ENCODE peak calls at places on chromosomes 3 and 15, in nine cellular contexts. R, A, F, E, G, S, O, T and X are unnamed samples.

GRCh38 chr3:184337315-184337714 is at the start of gene FAM131A:
- DNase-seq in S (no peak), E (peak), O (no peak), G (no peak), R (peak), T (no peak), F (peak), A (no peak), X (no peak)

GRCh38 chr15:28190391-28191174 is 91.5 kb upstream of the OCA2 start:
- DNase-seq in F (no peak), O (no peak), S (no peak), R (no peak), E (no peak), T (no peak), A (no peak), G (no peak), X (no peak)

GRCh38 chr3:105691633-105692032 is 177.2 kb downstream of the CBLB start:
- DNase-seq in E (peak), S (no peak), F (no peak), O (no peak), G (no peak), R (no peak), T (no peak), A (no peak), X (no peak)

GRCh38 chr3:62481972-62482371 is 108.6 kb upstream of the FEZF2 start:
- DNase-seq in F (no peak), G (no peak), T (no peak), E (no peak), R (no peak), A (no peak), S (no peak), O (no peak), X (no peak)

GRCh38 chr3:115363071-115363470 is 216.0 kb upstream of the ZBTB20 start:
- DNase-seq in S (no peak), F (no peak), E (peak), O (no peak), G (no peak), R (no peak), A (no peak), T (no peak), X (no peak)

GRCh38 chr3:166706094-166706493 is 674.0 kb downstream of the ZBBX start:
- DNase-seq in E (no peak), G (no peak), S (no peak), T (no peak), R (no peak), A (no peak), O (no peak), F (no peak), X (no peak)

GRCh38 chr15:58284293-58284692 is 146.1 kb downstream of the AQP9 start:
- DNase-seq in S (no peak), O (no peak), R (no peak), A (no peak), T (no peak), F (no peak), E (no peak), G (no peak), X (no peak)

GRCh38 chr3:171420667-171421066 is 39.5 kb downstream of the TNIK start:
- DNase-seq in F (no peak), S (no peak), G (no peak), T (no peak), R (no peak), A (no peak), O (no peak), E (peak), X (no peak)

GRCh38 chr3:51269466-51269865 is 115.6 kb upstream of the MANF start:
- DNase-seq in R (no peak), E (peak), F (no peak), G (peak), O (no peak), S (no peak), A (no peak), T (no peak), X (no peak)

GRCh38 chr15:77354064-77354463 is 65.8 kb downstream of the PEAK1 start:
- DNase-seq in F (no peak), A (peak), G (peak), O (no peak), T (no peak), R (no peak), S (no peak), E (no peak), X (no peak)

GRCh38 chr3:71066849-71067261 is 516.7 kb downstream of the FOXP1 start:
- DNase-seq in O (peak), S (no peak), E (peak), G (no peak), R (no peak), A (peak), F (no peak), T (no peak), X (no peak)

GRCh38 chr15:48975713-48976419 is 12.1 kb upstream of the SHC4 start:
- DNase-seq in E (peak), O (peak), S (peak), A (peak), F (peak), G (peak), T (peak), R (peak), X (peak)

GRCh38 chr3:61181874-61182273 is 69.4 kb downstream of the FHIT start:
- DNase-seq in A (peak), G (peak), S (no peak), F (no peak), O (no peak), T (peak), E (peak), R (no peak), X (peak)

GRCh38 chr3:42498791-42499477 is 3.5 kb upstream of the VIPR1 start:
- DNase-seq in E (no peak), R (no peak), S (no peak), F (no peak), T (no peak), O (no peak), G (no peak), A (no peak), X (no peak)

GRCh38 chr15:79433610-79434009 is 1.5 kb downstream of the MINAR1 start:
- DNase-seq in S (no peak), T (no peak), R (no peak), E (no peak), G (peak), F (no peak), O (no peak), A (no peak), X (no peak)

GRCh38 chr3:186025161-186025560 is 83.7 kb downstream of the ETV5 start:
- DNase-seq in G (no peak), T (no peak), R (no peak), F (no peak), S (no peak), O (no peak), A (no peak), E (peak), X (peak)

GRCh38 chr15:92953997-92954396 is 53.9 kb downstream of the CHD2 start:
- DNase-seq in F (no peak), T (no peak), A (no peak), R (no peak), O (no peak), E (no peak), S (no peak), G (no peak), X (no peak)

GRCh38 chr15:43527802-43528541 is 10.6 kb downstream of the MAP1A start:
- DNase-seq in R (no peak), G (no peak), F (no peak), E (no peak), S (no peak), T (no peak), A (no peak), O (no peak), X (no peak)

GRCh38 chr15:41377978-41378377 is 24.3 kb downstream of the NDUFAF1 start:
- DNase-seq in F (no peak), T (no peak), E (no peak), S (no peak), G (no peak), O (no peak), A (no peak), R (no peak), X (no peak)

GRCh38 chr3:57068437-57069089 is 8.1 kb downstream of the SPATA12 start:
- DNase-seq in O (peak), R (peak), E (peak), F (peak), S (no peak), T (no peak), A (peak), G (peak), X (peak)

GRCh38 chr15:41259546-41260189 is 28.6 kb downstream of the CHP1 start:
- DNase-seq in G (peak), T (peak), F (no peak), O (no peak), A (no peak), S (no peak), R (no peak), E (no peak), X (no peak)

GRCh38 chr3:3200632-3201212 is 21.2 kb upstream of the CRBN start:
- DNase-seq in O (peak), A (peak), F (peak), R (peak), S (no peak), E (peak), T (peak), G (peak), X (peak)

GRCh38 chr3:132911741-132912415 is 126.3 kb upstream of the TMEM108 start:
- DNase-seq in G (no peak), F (no peak), R (no peak), T (no peak), E (no peak), S (no peak), A (no peak), O (no peak), X (no peak)

GRCh38 chr3:18424862-18425640 is at the start of gene SATB1:
- DNase-seq in F (peak), O (peak), E (peak), S (peak), G (peak), T (no peak), A (peak), R (peak), X (peak)

GRCh38 chr3:52172262-52172757 is 18.1 kb upstream of the POC1A start:
- DNase-seq in R (no peak), S (no peak), T (no peak), O (no peak), E (no peak), G (no peak), A (no peak), F (no peak), X (no peak)

GRCh38 chr3:109356442-109357155 is 19.3 kb upstream of the DPPA4 start:
- DNase-seq in O (no peak), F (no peak), E (no peak), R (no peak), T (no peak), S (no peak), G (no peak), A (no peak), X (no peak)

GRCh38 chr3:177781686-177782161 is 584.4 kb upstream of the TBL1XR1 start:
- DNase-seq in S (no peak), T (no peak), G (no peak), F (peak), A (peak), O (no peak), E (peak), R (peak), X (no peak)

GRCh38 chr3:177599331-177599730 is 402.0 kb upstream of the TBL1XR1 start:
- DNase-seq in O (no peak), S (no peak), R (no peak), G (no peak), A (no peak), E (no peak), F (no peak), T (no peak), X (no peak)

GRCh38 chr3:164814106-164814505 is 264.2 kb downstream of the SI start:
- DNase-seq in S (no peak), T (no peak), G (no peak), A (no peak), R (no peak), E (no peak), F (no peak), O (no peak), X (no peak)

GRCh38 chr15:72155635-72156616 is 37.7 kb downstream of the SENP8 start:
- DNase-seq in S (peak), A (peak), F (peak), E (peak), G (peak), T (peak), R (peak), O (peak), X (peak)

GRCh38 chr15:58066042-58066867 is 744 bp upstream of the ALDH1A2 start:
- DNase-seq in G (peak), O (peak), T (peak), E (peak), S (peak), R (peak), A (peak), F (peak), X (peak)

DNA sequence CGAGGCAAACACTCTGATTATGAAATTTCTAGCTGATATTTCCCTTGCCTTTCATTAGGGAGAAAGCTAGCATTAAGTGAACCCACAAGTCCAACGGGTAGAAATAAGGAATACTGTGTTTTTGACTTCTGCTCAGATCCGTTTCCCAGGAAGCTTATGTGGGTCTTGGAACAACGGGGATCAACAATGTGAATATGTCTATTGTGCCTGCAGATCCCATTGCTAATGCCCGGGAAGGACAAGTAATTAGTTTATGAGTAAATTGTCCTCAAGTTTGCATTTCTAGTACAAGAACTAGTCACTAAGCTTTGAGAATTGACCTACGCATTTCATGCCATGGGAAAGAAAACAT is 236.4 kb downstream of the UACA start:
- DNase-seq in G (no peak), T (no peak), E (no peak), S (no peak), O (no peak), F (no peak), A (no peak), R (no peak), X (no peak)
- H3K4me3 ChIP-seq in G (peak), T (no peak), E (no peak), S (no peak), O (peak), F (no peak), A (peak), R (peak), X (no peak)

GRCh38 chr15:46956456-46956855 is 760.8 kb upstream of the SEMA6D start:
- DNase-seq in R (no peak), F (peak), A (no peak), O (no peak), E (no peak), S (no peak), G (no peak), T (no peak), X (no peak)
- TF ChIP-seq CTCF in R (no peak), F (no peak), A (no peak), O (no peak), E (no peak), S (no peak), G (no peak), T (no peak), X (no peak)

DNA sequence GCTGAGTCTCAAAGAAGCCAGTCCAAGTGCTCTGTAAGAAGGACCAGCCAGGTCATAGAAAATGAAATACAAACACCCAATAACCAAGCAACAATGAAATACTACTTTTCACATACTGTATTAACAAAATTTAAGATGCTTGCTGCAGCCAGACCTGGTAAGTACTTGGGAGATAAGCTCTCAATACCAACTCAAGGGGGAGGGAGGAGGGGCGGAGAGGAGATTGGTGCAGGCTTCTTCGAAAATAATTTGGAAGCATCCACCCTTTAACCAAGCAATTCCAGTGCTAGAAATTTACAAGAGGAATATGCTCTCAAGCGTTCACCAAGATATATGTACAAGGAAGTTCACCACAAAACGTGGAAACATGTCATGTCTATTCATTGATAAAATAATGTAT is 7.6 kb upstream of the LRRC2 start:
- DNase-seq in T (no peak), A (no peak), E (no peak), F (no peak), R (no peak), O (no peak), G (no peak), S (no peak), X (no peak)
- H3K4me3 ChIP-seq in T (no peak), A (no peak), E (no peak), F (no peak), R (no peak), O (no peak), G (no peak), S (no peak), X (no peak)

DNA sequence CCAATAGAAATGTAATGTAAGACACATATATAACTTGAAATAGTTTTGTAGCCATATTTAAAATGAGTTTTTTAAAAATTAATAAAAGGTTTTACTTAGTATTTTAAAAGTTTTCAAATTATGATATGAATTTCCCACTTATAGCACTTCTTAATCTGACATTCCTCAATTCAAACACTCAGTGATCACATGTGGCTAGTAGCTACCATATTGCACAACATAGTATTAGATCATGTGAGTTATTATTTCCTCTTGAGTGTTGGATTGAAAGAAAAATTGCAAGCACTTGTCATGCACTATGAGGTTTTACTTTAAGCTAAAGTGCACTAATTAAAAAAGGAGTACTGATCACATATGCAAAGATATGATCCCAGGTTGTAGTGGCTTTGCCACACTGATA is 453.4 kb upstream of the ROBO2 start:
- DNase-seq in S (no peak), F (no peak), A (no peak), G (no peak), R (no peak), O (no peak), E (no peak), T (no peak), X (no peak)
- TF ChIP-seq CTCF in S (no peak), F (no peak), A (no peak), G (no peak), R (no peak), O (no peak), E (no peak), T (no peak), X (no peak)

GRCh38 chr15:61186905-61187865 is 41.9 kb downstream of the RORA start:
- DNase-seq in A (no peak), T (no peak), F (no peak), O (no peak), S (no peak), R (peak), E (peak), G (no peak), X (no peak)
- H3K4me3 ChIP-seq in A (no peak), T (no peak), F (no peak), O (no peak), S (no peak), R (peak), E (no peak), G (no peak), X (no peak)

DNA sequence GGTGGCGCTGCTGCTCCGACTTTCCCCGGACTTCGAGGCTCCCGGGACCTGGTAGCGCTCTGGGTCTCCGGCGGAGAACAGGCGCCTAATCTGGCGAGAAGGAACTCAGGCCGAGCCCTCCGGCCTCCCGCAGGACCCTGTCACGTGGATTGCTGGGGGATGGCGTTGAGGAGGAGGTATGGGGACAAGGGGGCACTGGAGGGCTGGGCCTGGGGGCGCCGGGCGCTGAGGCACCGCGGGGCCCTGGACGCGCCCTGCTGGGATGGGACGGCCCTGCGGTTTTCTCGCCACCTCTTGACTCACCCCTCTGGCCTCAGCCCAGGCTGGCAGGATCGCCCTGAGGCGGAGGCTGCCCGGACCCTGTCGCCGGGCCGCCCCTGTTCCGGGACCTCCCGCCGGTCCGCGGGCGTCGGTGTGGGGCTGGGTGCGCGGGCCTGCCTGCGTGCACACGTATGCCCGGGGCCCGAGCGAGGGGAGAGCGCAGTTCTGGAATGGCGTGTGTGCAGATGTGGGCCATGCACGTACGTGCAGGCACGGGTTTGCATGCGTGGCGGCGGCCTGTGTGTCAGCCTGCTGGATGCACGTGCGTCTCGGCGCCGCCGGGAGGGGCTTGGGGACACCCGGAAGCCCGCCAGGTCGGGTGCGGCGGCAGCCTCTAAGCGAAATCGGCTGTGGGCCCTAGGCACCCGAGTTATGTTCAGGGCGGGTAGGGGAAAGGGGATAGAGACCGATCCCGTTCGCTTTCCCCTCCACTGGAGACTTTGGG is 752 bp downstream of the C15orf39 start:
- DNase-seq in A (peak), O (peak), S (peak), G (peak), E (peak), F (peak), R (peak), T (peak), X (peak)
- TF ChIP-seq CTCF in A (no peak), O (peak), S (peak), G (peak), E (no peak), F (no peak), R (no peak), T (no peak), X (peak)

DNA sequence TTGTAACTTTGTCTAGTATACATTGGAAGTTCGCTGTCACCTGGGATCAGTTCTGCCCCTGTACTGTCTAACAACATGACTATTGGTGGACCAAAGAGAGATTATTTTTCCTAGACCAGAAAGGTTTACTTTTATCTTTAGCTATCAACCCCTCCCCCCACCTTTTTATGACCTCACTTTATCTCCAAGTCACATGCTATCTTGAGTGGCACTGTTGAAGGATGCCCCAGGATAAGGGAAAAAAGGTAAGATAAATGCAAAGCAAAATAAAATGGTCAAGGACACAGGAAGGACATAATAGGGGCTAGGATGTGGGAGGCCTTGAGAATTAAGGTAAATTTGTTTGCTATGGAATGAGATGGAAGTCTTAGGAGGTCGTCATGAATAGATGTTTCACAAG is 996 bp upstream of the ZNF609 start:
- DNase-seq in G (no peak), A (no peak), R (no peak), T (no peak), S (no peak), O (no peak), F (no peak), E (no peak), X (no peak)
- H3K4me3 ChIP-seq in G (no peak), A (no peak), R (no peak), T (no peak), S (no peak), O (peak), F (no peak), E (no peak), X (peak)